ENCODE peak calls at places on chromosome 21, in seven cellular contexts. One of them, this sample, is unnamed.
A peak's percentile ranks its signal among the peaks of the same experiment; 100 is the strongest.

GRCh38 chr21:30238168-30238567 is 22.3 kb upstream of the CLDN8 start:
- DNase-seq in H54: no peak
- DNase-seq in iris pigment epithelial cell: no peak
- DNase-seq in stomach: no peak
- DNase-seq in GM20000: no peak
- DNase-seq in T-cell: no peak
- DNase-seq in HTR-8/SVneo: no peak
- DNase-seq in this sample: no peak

GRCh38 chr21:31370893-31371652 is 27.0 kb upstream of the TIAM1 start:
- DNase-seq in GM20000: no peak
- DNase-seq in stomach: no peak
- DNase-seq in H54: no peak
- DNase-seq in T-cell: no peak
- DNase-seq in iris pigment epithelial cell: peak; percentile 81
- DNase-seq in HTR-8/SVneo: no peak
- DNase-seq in this sample: peak; percentile 37

GRCh38 chr21:44317241-44317782 is 17.5 kb downstream of the PFKL start:
- DNase-seq in HTR-8/SVneo: no peak
- DNase-seq in stomach: no peak
- DNase-seq in H54: no peak
- DNase-seq in T-cell: no peak
- DNase-seq in GM20000: no peak
- DNase-seq in iris pigment epithelial cell: no peak
- DNase-seq in this sample: no peak

GRCh38 chr21:27464643-27465042 is 497.8 kb upstream of the ADAMTS5 start:
- DNase-seq in HTR-8/SVneo: no peak
- DNase-seq in H54: no peak
- DNase-seq in iris pigment epithelial cell: no peak
- DNase-seq in stomach: no peak
- DNase-seq in GM20000: no peak
- DNase-seq in T-cell: no peak
- DNase-seq in this sample: peak; percentile 33

GRCh38 chr21:27570306-27570868 is 603.5 kb upstream of the ADAMTS5 start:
- DNase-seq in H54: peak; percentile 40
- DNase-seq in GM20000: no peak
- DNase-seq in iris pigment epithelial cell: peak; percentile 93
- DNase-seq in HTR-8/SVneo: peak; percentile 20
- DNase-seq in T-cell: no peak
- DNase-seq in stomach: peak; percentile 25
- DNase-seq in this sample: peak; percentile 88

GRCh38 chr21:45288441-45288841 is 746 bp upstream of the POFUT2 start:
- DNase-seq in GM20000: no peak
- DNase-seq in T-cell: peak; percentile 10
- DNase-seq in H54: no peak
- DNase-seq in iris pigment epithelial cell: no peak
- DNase-seq in HTR-8/SVneo: no peak
- DNase-seq in stomach: peak; percentile 30
- DNase-seq in this sample: no peak

GRCh38 chr21:42425603-42425985 is 21.9 kb downstream of the UBASH3A start:
- DNase-seq in GM20000: peak; percentile 56
- DNase-seq in stomach: no peak
- DNase-seq in T-cell: no peak
- DNase-seq in HTR-8/SVneo: no peak
- DNase-seq in H54: no peak
- DNase-seq in iris pigment epithelial cell: no peak
- DNase-seq in this sample: no peak

GRCh38 chr21:42635848-42636534 is 17.4 kb upstream of the PDE9A start:
- DNase-seq in iris pigment epithelial cell: no peak
- DNase-seq in H54: no peak
- DNase-seq in GM20000: no peak
- DNase-seq in stomach: no peak
- DNase-seq in T-cell: no peak
- DNase-seq in HTR-8/SVneo: no peak
- DNase-seq in this sample: no peak

GRCh38 chr21:40215941-40216340 is 348.7 kb downstream of the PCP4 start:
- DNase-seq in GM20000: no peak
- DNase-seq in stomach: no peak
- DNase-seq in iris pigment epithelial cell: no peak
- DNase-seq in H54: no peak
- DNase-seq in HTR-8/SVneo: no peak
- DNase-seq in T-cell: no peak
- DNase-seq in this sample: no peak

GRCh38 chr21:40846566-40847411 is at the start of gene DSCAM:
- DNase-seq in H54: no peak
- DNase-seq in HTR-8/SVneo: no peak
- DNase-seq in T-cell: no peak
- DNase-seq in stomach: no peak
- DNase-seq in GM20000: no peak
- DNase-seq in iris pigment epithelial cell: no peak
- DNase-seq in this sample: no peak

GRCh38 chr21:41032536-41032935 is 135.4 kb upstream of the BACE2 start:
- DNase-seq in T-cell: no peak
- DNase-seq in H54: no peak
- DNase-seq in HTR-8/SVneo: no peak
- DNase-seq in stomach: no peak
- DNase-seq in GM20000: no peak
- DNase-seq in iris pigment epithelial cell: no peak
- DNase-seq in this sample: peak; percentile 67

GRCh38 chr21:22728091-22728490 is 1729.9 kb downstream of the NCAM2 start:
- DNase-seq in iris pigment epithelial cell: no peak
- DNase-seq in stomach: no peak
- DNase-seq in H54: no peak
- DNase-seq in T-cell: no peak
- DNase-seq in GM20000: no peak
- DNase-seq in HTR-8/SVneo: no peak
- DNase-seq in this sample: peak; percentile 2

This sample was measured in M059J.